ENCODE peak calls at places on chromosome 16, in four cellular contexts. One of them, this sample, is unnamed.

GRCh38 chr16:74455619-74456289 is 34.5 kb upstream of the CLEC18B start:
- DNase-seq in neural progenitor cell: no peak
- DNase-seq in SJSA1: peak; percentile 27
- DNase-seq in CD4-positive, alpha-beta memory T cell: no peak
- DNase-seq in this sample: peak; percentile 27

GRCh38 chr16:78133919-78134318 is 34.5 kb downstream of the WWOX start:
- DNase-seq in neural progenitor cell: no peak
- DNase-seq in SJSA1: no peak
- DNase-seq in CD4-positive, alpha-beta memory T cell: no peak
- DNase-seq in this sample: peak; percentile 37

GRCh38 chr16:29824589-29825144 is 4.4 kb downstream of the MVP start:
- DNase-seq in neural progenitor cell: no peak
- DNase-seq in SJSA1: peak; percentile 81
- DNase-seq in CD4-positive, alpha-beta memory T cell: no peak
- DNase-seq in this sample: peak; percentile 68

GRCh38 chr16:30660424-30661251 is 2.4 kb downstream of the FBRS start:
- DNase-seq in neural progenitor cell: no peak
- DNase-seq in SJSA1: no peak
- DNase-seq in CD4-positive, alpha-beta memory T cell: peak; percentile 79
- DNase-seq in this sample: peak; percentile 93

GRCh38 chr16:55661842-55662479 is 6.2 kb downstream of the SLC6A2 start:
- DNase-seq in neural progenitor cell: no peak
- DNase-seq in SJSA1: no peak
- DNase-seq in CD4-positive, alpha-beta memory T cell: no peak
- DNase-seq in this sample: no peak

GRCh38 chr16:19294156-19294649 is 8.7 kb downstream of the CLEC19A start:
- DNase-seq in neural progenitor cell: no peak
- DNase-seq in SJSA1: no peak
- DNase-seq in CD4-positive, alpha-beta memory T cell: no peak
- DNase-seq in this sample: peak; percentile 5

GRCh38 chr16:58120216-58120615 is 9.0 kb downstream of the CFAP20 start:
- DNase-seq in neural progenitor cell: no peak
- DNase-seq in SJSA1: no peak
- DNase-seq in CD4-positive, alpha-beta memory T cell: no peak
- DNase-seq in this sample: no peak

GRCh38 chr16:86994651-86995171 is 322.5 kb downstream of the C16orf95 start:
- DNase-seq in neural progenitor cell: peak; percentile 50
- DNase-seq in SJSA1: peak; percentile 87
- DNase-seq in CD4-positive, alpha-beta memory T cell: no peak
- DNase-seq in this sample: no peak

GRCh38 chr16:27439273-27440018 is 37.5 kb downstream of the IL21R start:
- DNase-seq in neural progenitor cell: no peak
- DNase-seq in SJSA1: no peak
- DNase-seq in CD4-positive, alpha-beta memory T cell: no peak
- DNase-seq in this sample: no peak

GRCh38 chr16:87101903-87102302 is 215.3 kb downstream of the C16orf95 start:
- DNase-seq in neural progenitor cell: no peak
- DNase-seq in SJSA1: peak; percentile 31
- DNase-seq in CD4-positive, alpha-beta memory T cell: no peak
- DNase-seq in this sample: no peak

GRCh38 chr16:75256059-75256870 is 4.8 kb upstream of the BCAR1 start:
- DNase-seq in neural progenitor cell: no peak
- DNase-seq in SJSA1: no peak
- DNase-seq in CD4-positive, alpha-beta memory T cell: no peak
- DNase-seq in this sample: no peak

GRCh38 chr16:27444470-27444869 is 42.5 kb downstream of the IL21R start:
- DNase-seq in neural progenitor cell: no peak
- DNase-seq in SJSA1: no peak
- DNase-seq in CD4-positive, alpha-beta memory T cell: no peak
- DNase-seq in this sample: no peak

GRCh38 chr16:19555938-19556778 is 655 bp downstream of the VPS35L start:
- DNase-seq in neural progenitor cell: peak; percentile 88
- DNase-seq in SJSA1: peak; percentile 64
- DNase-seq in CD4-positive, alpha-beta memory T cell: peak; percentile 11
- DNase-seq in this sample: no peak

GRCh38 chr16:74871608-74872007 is 97.0 kb upstream of the FA2H start:
- DNase-seq in neural progenitor cell: no peak
- DNase-seq in SJSA1: no peak
- DNase-seq in CD4-positive, alpha-beta memory T cell: no peak
- DNase-seq in this sample: no peak

GRCh38 chr16:17532338-17532995 is 61.7 kb upstream of the XYLT1 start:
- DNase-seq in neural progenitor cell: no peak
- DNase-seq in SJSA1: peak; percentile 86
- DNase-seq in CD4-positive, alpha-beta memory T cell: no peak
- DNase-seq in this sample: no peak

GRCh38 chr16:27204232-27204915 is 1.0 kb downstream of the KDM8 start:
- DNase-seq in neural progenitor cell: no peak
- DNase-seq in SJSA1: no peak
- DNase-seq in CD4-positive, alpha-beta memory T cell: no peak
- DNase-seq in this sample: no peak

GRCh38 chr16:68463904-68464303 is 15.6 kb upstream of the SMPD3 start:
- DNase-seq in neural progenitor cell: no peak
- DNase-seq in SJSA1: no peak
- DNase-seq in CD4-positive, alpha-beta memory T cell: no peak
- DNase-seq in this sample: no peak

GRCh38 chr16:79628501-79628975 is 28.0 kb upstream of the MAF start:
- DNase-seq in neural progenitor cell: no peak
- DNase-seq in SJSA1: peak; percentile 44
- DNase-seq in CD4-positive, alpha-beta memory T cell: no peak
- DNase-seq in this sample: no peak

GRCh38 chr16:19005561-19006445 is 22.1 kb downstream of the TMC7 start:
- DNase-seq in neural progenitor cell: peak; percentile 57
- DNase-seq in SJSA1: peak; percentile 11
- DNase-seq in CD4-positive, alpha-beta memory T cell: no peak
- DNase-seq in this sample: peak; percentile 81

GRCh38 chr16:8885674-8886592 is 3.8 kb downstream of the LITAFD start:
- DNase-seq in neural progenitor cell: peak; percentile 44
- DNase-seq in SJSA1: peak; percentile 73
- DNase-seq in CD4-positive, alpha-beta memory T cell: no peak
- DNase-seq in this sample: peak; percentile 73

GRCh38 chr16:87569601-87570559 is 32.4 kb upstream of the JPH3 start:
- DNase-seq in neural progenitor cell: no peak
- DNase-seq in SJSA1: peak; percentile 24
- DNase-seq in CD4-positive, alpha-beta memory T cell: no peak
- DNase-seq in this sample: no peak

GRCh38 chr16:10827691-10828341 is 9.2 kb upstream of the TVP23A start:
- DNase-seq in neural progenitor cell: no peak
- DNase-seq in SJSA1: no peak
- DNase-seq in CD4-positive, alpha-beta memory T cell: no peak
- DNase-seq in this sample: no peak

GRCh38 chr16:48489376-48489775 is 104.2 kb upstream of the SIAH1 start:
- DNase-seq in neural progenitor cell: no peak
- DNase-seq in SJSA1: no peak
- DNase-seq in CD4-positive, alpha-beta memory T cell: no peak
- DNase-seq in this sample: no peak

GRCh38 chr16:69100046-69100765 is 5.2 kb upstream of the HAS3 start:
- DNase-seq in neural progenitor cell: no peak
- DNase-seq in SJSA1: no peak
- DNase-seq in CD4-positive, alpha-beta memory T cell: no peak
- DNase-seq in this sample: no peak

GRCh38 chr16:2156025-2156848 is 655 bp downstream of the TRAF7 start:
- DNase-seq in neural progenitor cell: peak; percentile 61
- DNase-seq in SJSA1: peak; percentile 38
- DNase-seq in CD4-positive, alpha-beta memory T cell: no peak
- DNase-seq in this sample: peak; percentile 42

GRCh38 chr16:55470533-55471371 is 8.2 kb upstream of the MMP2 start:
- DNase-seq in neural progenitor cell: no peak
- DNase-seq in SJSA1: peak; percentile 78
- DNase-seq in CD4-positive, alpha-beta memory T cell: no peak
- DNase-seq in this sample: no peak

GRCh38 chr16:80923356-80923755 is 83.3 kb downstream of the CMC2 start:
- DNase-seq in neural progenitor cell: no peak
- DNase-seq in SJSA1: no peak
- DNase-seq in CD4-positive, alpha-beta memory T cell: no peak
- DNase-seq in this sample: no peak

GRCh38 chr16:83936581-83937165 is 16.4 kb upstream of the OSGIN1 start:
- DNase-seq in neural progenitor cell: no peak
- DNase-seq in SJSA1: no peak
- DNase-seq in CD4-positive, alpha-beta memory T cell: no peak
- DNase-seq in this sample: no peak

GRCh38 chr16:85570213-85570734 is 42.8 kb upstream of the GSE1 start:
- DNase-seq in neural progenitor cell: no peak
- DNase-seq in SJSA1: no peak
- DNase-seq in CD4-positive, alpha-beta memory T cell: no peak
- DNase-seq in this sample: no peak
- H3K4me1 ChIP-seq in neural progenitor cell: peaks cover 50% of the 10 kb centered on the region
- H3K4me1 ChIP-seq in SJSA1: peaks cover 15% of the 10 kb centered on the region
- H3K4me1 ChIP-seq in CD4-positive, alpha-beta memory T cell: peaks cover 47% of the 10 kb centered on the region
- H3K4me1 ChIP-seq in this sample: peaks cover 13% of the 10 kb centered on the region

DNA sequence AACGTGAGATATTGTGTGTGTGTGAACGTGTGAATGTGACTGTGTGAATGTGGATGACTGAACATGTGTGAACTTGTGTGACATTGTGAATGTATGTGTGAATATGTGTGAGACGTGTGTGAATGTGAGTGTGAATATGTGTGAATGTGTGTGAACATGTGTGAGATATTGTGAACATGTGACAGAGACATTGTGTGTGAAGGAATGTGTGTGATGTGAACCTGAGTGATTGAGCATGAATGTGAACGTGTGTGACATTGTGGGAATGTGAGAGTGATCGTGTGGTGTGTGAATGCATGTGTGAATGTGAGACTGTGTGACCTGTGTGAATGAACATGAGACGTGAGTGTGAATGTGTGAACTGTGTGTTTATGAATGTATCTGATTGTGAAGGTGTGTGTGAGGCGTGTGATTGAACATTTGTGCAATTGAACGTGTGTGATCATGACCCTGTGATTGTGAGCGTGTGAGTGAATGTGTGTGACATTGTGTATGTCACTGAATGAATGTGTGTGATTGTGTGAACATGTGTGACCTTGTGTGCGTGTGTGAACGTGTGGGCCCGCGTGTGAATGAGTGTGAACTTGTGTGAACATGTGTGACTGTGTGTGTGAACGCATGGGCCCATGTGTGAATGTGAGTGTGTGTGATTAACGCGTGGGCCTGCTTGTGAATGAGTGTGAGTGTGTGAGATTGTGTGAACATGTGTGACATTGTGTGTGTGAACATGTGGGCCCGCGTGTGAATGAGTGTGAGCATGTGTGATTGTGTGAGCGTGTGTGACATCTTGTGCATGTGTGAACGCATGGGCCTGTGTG is 23.2 kb upstream of the GSE1 start:
- DNase-seq in neural progenitor cell: no peak
- DNase-seq in SJSA1: no peak
- DNase-seq in CD4-positive, alpha-beta memory T cell: no peak
- DNase-seq in this sample: no peak
- H3K36me3 ChIP-seq in neural progenitor cell: no peaks in the 10 kb centered on the region
- H3K36me3 ChIP-seq in SJSA1: no peaks in the 10 kb centered on the region
- H3K36me3 ChIP-seq in CD4-positive, alpha-beta memory T cell: no peaks in the 10 kb centered on the region
- H3K36me3 ChIP-seq in this sample: no peaks in the 10 kb centered on the region

DNA sequence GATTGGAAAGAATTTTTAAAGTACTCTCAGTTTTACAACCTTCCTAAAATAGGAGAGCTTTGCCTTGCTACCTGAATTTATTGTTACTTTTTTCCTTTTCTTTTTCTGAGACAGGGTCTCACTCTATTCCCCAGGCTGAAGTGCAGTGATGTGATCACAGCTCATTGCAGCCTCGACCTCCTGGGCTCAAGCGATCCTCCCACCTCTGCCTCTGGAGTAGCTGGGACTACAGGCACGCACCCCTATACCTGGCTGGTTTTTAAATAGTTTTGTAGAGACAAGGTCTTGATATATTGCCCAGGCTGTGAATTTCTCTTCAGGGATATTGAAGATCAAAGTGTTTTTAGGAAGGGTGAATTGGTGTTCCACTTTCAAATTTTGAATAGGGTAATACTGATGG is 3.8 kb downstream of the MPV17L start:
- DNase-seq in neural progenitor cell: no peak
- DNase-seq in SJSA1: no peak
- DNase-seq in CD4-positive, alpha-beta memory T cell: no peak
- DNase-seq in this sample: no peak
- H3K27ac ChIP-seq in neural progenitor cell: no peak overlapping the region
- H3K27ac ChIP-seq in SJSA1: no peak overlapping the region
- H3K27ac ChIP-seq in CD4-positive, alpha-beta memory T cell: no peak overlapping the region
- H3K27ac ChIP-seq in this sample: no peak overlapping the region

GRCh38 chr16:53355064-53355463 is 79.2 kb upstream of the RBL2 start:
- DNase-seq in neural progenitor cell: no peak
- DNase-seq in SJSA1: no peak
- DNase-seq in CD4-positive, alpha-beta memory T cell: no peak
- DNase-seq in this sample: no peak
- H3K4me1 ChIP-seq in neural progenitor cell: no peaks in the 10 kb centered on the region
- H3K4me1 ChIP-seq in SJSA1: no peaks in the 10 kb centered on the region
- H3K4me1 ChIP-seq in CD4-positive, alpha-beta memory T cell: peaks cover 3% of the 10 kb centered on the region
- H3K4me1 ChIP-seq in this sample: no peaks in the 10 kb centered on the region

DNA sequence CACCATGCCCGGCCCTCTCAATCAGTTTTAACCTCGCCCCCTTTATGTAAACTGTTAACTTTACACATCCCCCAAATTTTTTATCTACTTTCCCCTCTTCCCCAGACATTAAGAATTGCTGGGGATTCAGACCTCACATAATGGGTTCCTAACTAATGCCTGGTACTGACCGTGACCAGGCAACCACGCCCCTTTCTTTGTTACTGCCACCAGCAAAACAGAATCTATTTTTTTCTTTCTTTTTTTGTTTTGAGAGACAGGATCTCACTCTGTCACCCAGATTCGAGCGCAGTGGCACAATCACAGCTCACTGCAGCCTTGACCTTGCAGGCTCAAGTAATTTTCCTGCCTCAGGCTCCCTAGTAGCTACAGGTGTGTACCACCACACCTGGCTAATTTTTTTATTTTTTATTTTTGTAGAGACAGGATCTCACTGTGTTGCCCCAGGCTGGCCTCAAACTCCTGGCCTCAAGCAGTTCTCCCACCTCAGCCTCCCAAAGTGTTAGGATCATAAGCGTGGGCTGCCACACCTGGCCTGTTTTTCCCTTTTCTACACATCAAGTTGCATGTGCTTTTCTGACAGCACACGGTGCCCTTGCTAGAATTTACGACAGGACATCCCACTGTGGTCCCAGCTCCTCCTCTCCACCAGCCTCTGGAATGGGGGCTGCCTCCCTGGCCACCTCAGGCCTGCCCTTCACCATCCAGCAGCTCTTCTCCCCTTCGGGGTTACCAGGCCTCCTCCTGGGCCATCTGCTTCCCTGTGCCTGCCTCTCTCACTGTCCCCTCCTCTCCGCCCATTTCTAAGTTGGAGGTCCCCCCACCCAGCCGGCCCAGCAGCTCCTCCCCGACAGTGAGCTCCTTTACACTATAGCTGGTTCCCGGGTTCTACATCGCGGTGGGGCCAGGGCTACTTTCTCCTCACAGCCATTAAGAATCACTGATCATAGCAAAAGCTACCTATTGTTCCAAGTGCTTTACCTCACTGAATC is 10.8 kb downstream of the CPNE2 start:
- DNase-seq in neural progenitor cell: no peak
- DNase-seq in SJSA1: no peak
- DNase-seq in CD4-positive, alpha-beta memory T cell: no peak
- DNase-seq in this sample: no peak
- H3K36me3 ChIP-seq in neural progenitor cell: no peaks in the 10 kb centered on the region
- H3K36me3 ChIP-seq in SJSA1: peaks cover 3% of the 10 kb centered on the region
- H3K36me3 ChIP-seq in CD4-positive, alpha-beta memory T cell: no peaks in the 10 kb centered on the region
- H3K36me3 ChIP-seq in this sample: no peaks in the 10 kb centered on the region

GRCh38 chr16:51084074-51084928 is 66.8 kb downstream of the SALL1 start:
- DNase-seq in neural progenitor cell: no peak
- DNase-seq in SJSA1: no peak
- DNase-seq in CD4-positive, alpha-beta memory T cell: no peak
- DNase-seq in this sample: no peak

GRCh38 chr16:51085271-51085670 is 65.8 kb downstream of the SALL1 start:
- DNase-seq in neural progenitor cell: no peak
- DNase-seq in SJSA1: no peak
- DNase-seq in CD4-positive, alpha-beta memory T cell: no peak
- DNase-seq in this sample: no peak
- H3K27ac ChIP-seq in neural progenitor cell: no peak overlapping the region
- H3K27ac ChIP-seq in SJSA1: no peak overlapping the region
- H3K27ac ChIP-seq in CD4-positive, alpha-beta memory T cell: no peak overlapping the region
- H3K27ac ChIP-seq in this sample: no peak overlapping the region